ENCODE peak calls at places on chromosomes 6 and 20, in eight cellular contexts. One of them, this sample, is unnamed.

GRCh38 chr20:32917191-32917950 is 58.6 kb downstream of the EFCAB8 start:
- DNase-seq in GM12892: no peak
- DNase-seq in HCT116: no peak
- DNase-seq in suprapubic skin: peak
- DNase-seq in transverse colon: no peak
- DNase-seq in prostate gland: no peak
- DNase-seq in spleen: no peak
- DNase-seq in upper lobe of left lung: no peak
- DNase-seq in this sample: peak

GRCh38 chr20:20102859-20103258 is 50.5 kb downstream of the CFAP61 start:
- DNase-seq in GM12892: no peak
- DNase-seq in HCT116: no peak
- DNase-seq in suprapubic skin: no peak
- DNase-seq in transverse colon: no peak
- DNase-seq in prostate gland: no peak
- DNase-seq in spleen: no peak
- DNase-seq in upper lobe of left lung: no peak
- DNase-seq in this sample: no peak

GRCh38 chr6:24931752-24932691 is 3.7 kb downstream of the RIPOR2 start:
- DNase-seq in GM12892: no peak
- DNase-seq in HCT116: no peak
- DNase-seq in suprapubic skin: no peak
- DNase-seq in transverse colon: no peak
- DNase-seq in prostate gland: no peak
- DNase-seq in spleen: peak
- DNase-seq in upper lobe of left lung: no peak
- DNase-seq in this sample: no peak

GRCh38 chr6:13299909-13300308 is 28.4 kb downstream of the TBC1D7 start:
- DNase-seq in GM12892: no peak
- DNase-seq in HCT116: no peak
- DNase-seq in suprapubic skin: no peak
- DNase-seq in transverse colon: no peak
- DNase-seq in prostate gland: no peak
- DNase-seq in spleen: no peak
- DNase-seq in upper lobe of left lung: no peak
- DNase-seq in this sample: no peak

GRCh38 chr20:21125072-21125848 is 622 bp upstream of the KIZ start:
- DNase-seq in GM12892: no peak
- DNase-seq in HCT116: peak
- DNase-seq in suprapubic skin: peak
- DNase-seq in transverse colon: peak
- DNase-seq in prostate gland: peak
- DNase-seq in spleen: peak
- DNase-seq in upper lobe of left lung: peak
- DNase-seq in this sample: peak

GRCh38 chr20:44067650-44068081 is 119.3 kb downstream of the JPH2 start:
- DNase-seq in GM12892: no peak
- DNase-seq in HCT116: no peak
- DNase-seq in suprapubic skin: no peak
- DNase-seq in transverse colon: no peak
- DNase-seq in prostate gland: no peak
- DNase-seq in spleen: peak
- DNase-seq in upper lobe of left lung: no peak
- DNase-seq in this sample: peak

GRCh38 chr6:101399627-101399955 is 6.1 kb downstream of the GRIK2 start:
- DNase-seq in GM12892: no peak
- DNase-seq in HCT116: no peak
- DNase-seq in suprapubic skin: no peak
- DNase-seq in transverse colon: no peak
- DNase-seq in prostate gland: no peak
- DNase-seq in spleen: no peak
- DNase-seq in upper lobe of left lung: no peak
- DNase-seq in this sample: no peak

GRCh38 chr6:19925533-19925932 is 88.4 kb downstream of the ID4 start:
- DNase-seq in GM12892: no peak
- DNase-seq in HCT116: no peak
- DNase-seq in suprapubic skin: no peak
- DNase-seq in transverse colon: no peak
- DNase-seq in prostate gland: no peak
- DNase-seq in spleen: no peak
- DNase-seq in upper lobe of left lung: no peak
- DNase-seq in this sample: no peak

GRCh38 chr6:6678185-6678671 is 89.7 kb downstream of the LY86 start:
- DNase-seq in GM12892: no peak
- DNase-seq in HCT116: no peak
- DNase-seq in suprapubic skin: no peak
- DNase-seq in transverse colon: peak
- DNase-seq in prostate gland: no peak
- DNase-seq in spleen: no peak
- DNase-seq in upper lobe of left lung: no peak
- DNase-seq in this sample: no peak

GRCh38 chr6:137216106-137216505 is 3.1 kb downstream of the IFNGR1 start:
- DNase-seq in GM12892: no peak
- DNase-seq in HCT116: no peak
- DNase-seq in suprapubic skin: no peak
- DNase-seq in transverse colon: no peak
- DNase-seq in prostate gland: no peak
- DNase-seq in spleen: no peak
- DNase-seq in upper lobe of left lung: no peak
- DNase-seq in this sample: no peak

GRCh38 chr6:14200047-14200446 is 82.5 kb downstream of the CD83 start:
- DNase-seq in GM12892: no peak
- DNase-seq in HCT116: no peak
- DNase-seq in suprapubic skin: no peak
- DNase-seq in transverse colon: no peak
- DNase-seq in prostate gland: no peak
- DNase-seq in spleen: no peak
- DNase-seq in upper lobe of left lung: no peak
- DNase-seq in this sample: no peak

GRCh38 chr6:139313784-139314545 is 22.2 kb upstream of the TXLNB start:
- DNase-seq in GM12892: no peak
- DNase-seq in HCT116: no peak
- DNase-seq in suprapubic skin: no peak
- DNase-seq in transverse colon: no peak
- DNase-seq in prostate gland: no peak
- DNase-seq in spleen: no peak
- DNase-seq in upper lobe of left lung: no peak
- DNase-seq in this sample: no peak

GRCh38 chr6:1187293-1188131 is 124.4 kb upstream of the FOXQ1 start:
- DNase-seq in GM12892: no peak
- DNase-seq in HCT116: no peak
- DNase-seq in suprapubic skin: no peak
- DNase-seq in transverse colon: no peak
- DNase-seq in prostate gland: no peak
- DNase-seq in spleen: no peak
- DNase-seq in upper lobe of left lung: no peak
- DNase-seq in this sample: no peak

GRCh38 chr6:132412656-132413500 is 11.6 kb upstream of the MOXD1 start:
- DNase-seq in GM12892: no peak
- DNase-seq in HCT116: no peak
- DNase-seq in suprapubic skin: no peak
- DNase-seq in transverse colon: no peak
- DNase-seq in prostate gland: no peak
- DNase-seq in spleen: no peak
- DNase-seq in upper lobe of left lung: no peak
- DNase-seq in this sample: no peak

GRCh38 chr6:108781419-108782110 is 66.7 kb upstream of the ARMC2 start:
- DNase-seq in GM12892: no peak
- DNase-seq in HCT116: no peak
- DNase-seq in suprapubic skin: no peak
- DNase-seq in transverse colon: no peak
- DNase-seq in prostate gland: no peak
- DNase-seq in spleen: no peak
- DNase-seq in upper lobe of left lung: no peak
- DNase-seq in this sample: no peak

GRCh38 chr6:35044771-35045275 is 96.3 kb downstream of the TCP11 start:
- DNase-seq in GM12892: no peak
- DNase-seq in HCT116: no peak
- DNase-seq in suprapubic skin: peak
- DNase-seq in transverse colon: peak
- DNase-seq in prostate gland: peak
- DNase-seq in spleen: no peak
- DNase-seq in upper lobe of left lung: no peak
- DNase-seq in this sample: no peak

GRCh38 chr20:62030834-62031434 is 34.7 kb downstream of the TAF4 start:
- DNase-seq in GM12892: peak
- DNase-seq in HCT116: no peak
- DNase-seq in suprapubic skin: no peak
- DNase-seq in transverse colon: no peak
- DNase-seq in prostate gland: no peak
- DNase-seq in spleen: no peak
- DNase-seq in upper lobe of left lung: no peak
- DNase-seq in this sample: no peak

GRCh38 chr6:87700351-87700728 is 1.7 kb downstream of the AKIRIN2 start:
- DNase-seq in GM12892: no peak
- DNase-seq in HCT116: no peak
- DNase-seq in suprapubic skin: no peak
- DNase-seq in transverse colon: no peak
- DNase-seq in prostate gland: no peak
- DNase-seq in spleen: no peak
- DNase-seq in upper lobe of left lung: no peak
- DNase-seq in this sample: no peak

GRCh38 chr6:87699576-87699975 is 2.5 kb downstream of the AKIRIN2 start:
- DNase-seq in GM12892: no peak
- DNase-seq in HCT116: no peak
- DNase-seq in suprapubic skin: no peak
- DNase-seq in transverse colon: no peak
- DNase-seq in prostate gland: no peak
- DNase-seq in spleen: no peak
- DNase-seq in upper lobe of left lung: no peak
- DNase-seq in this sample: no peak

GRCh38 chr6:87702589-87702945 is 534 bp upstream of the AKIRIN2 start:
- DNase-seq in GM12892: no peak
- DNase-seq in HCT116: peak
- DNase-seq in suprapubic skin: no peak
- DNase-seq in transverse colon: no peak
- DNase-seq in prostate gland: no peak
- DNase-seq in spleen: no peak
- DNase-seq in upper lobe of left lung: no peak
- DNase-seq in this sample: no peak

GRCh38 chr6:87701676-87702588 is at the start of gene AKIRIN2:
- DNase-seq in GM12892: peak
- DNase-seq in HCT116: peak
- DNase-seq in suprapubic skin: peak
- DNase-seq in transverse colon: peak
- DNase-seq in prostate gland: peak
- DNase-seq in spleen: peak
- DNase-seq in upper lobe of left lung: peak
- DNase-seq in this sample: peak

DNA sequence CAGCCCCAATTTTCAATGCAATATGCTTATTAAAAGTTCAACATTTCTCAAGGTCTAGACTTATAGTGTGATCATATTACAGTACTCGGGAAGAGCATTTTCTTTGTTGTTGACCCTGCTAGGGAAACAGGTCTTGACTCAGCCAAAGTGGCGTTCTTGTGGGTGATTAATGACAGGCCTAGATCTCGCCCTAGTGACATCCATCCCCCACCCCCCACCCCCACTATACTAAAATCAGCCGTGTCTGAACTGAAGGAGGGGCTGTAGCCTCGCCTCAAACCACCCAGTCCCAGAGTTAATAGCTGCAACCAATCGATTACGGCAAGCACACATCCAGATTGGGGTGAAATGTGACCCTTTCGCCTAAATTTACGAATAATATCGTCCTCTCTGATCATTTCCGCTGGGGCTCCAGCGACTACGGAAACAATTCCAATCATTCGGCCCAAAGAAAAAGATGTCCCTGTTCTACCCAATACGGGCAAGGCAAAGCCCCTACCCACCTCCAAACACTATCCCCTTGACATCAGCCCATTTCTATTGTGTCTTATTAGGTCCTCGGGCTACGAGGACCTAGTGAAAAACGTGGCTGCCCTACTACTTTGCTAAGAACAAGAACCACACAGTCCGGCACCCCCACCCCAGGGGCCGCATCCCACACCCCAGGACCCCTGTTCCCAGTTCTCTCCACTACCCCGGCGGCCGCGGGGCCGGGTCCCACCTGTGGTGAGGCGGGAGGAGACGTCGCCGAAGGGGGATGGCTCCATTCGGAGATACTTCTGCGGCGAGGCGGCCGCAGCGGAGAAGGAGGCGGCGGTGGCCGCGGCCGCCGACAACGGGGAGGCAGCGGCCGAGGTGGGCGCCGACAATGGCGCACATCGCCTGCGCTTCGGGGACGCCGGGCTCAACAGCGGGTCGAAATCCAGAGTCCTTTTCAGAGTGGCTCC is 1.0 kb downstream of the AKIRIN2 start:
- DNase-seq in GM12892: no peak
- DNase-seq in HCT116: no peak
- DNase-seq in suprapubic skin: peak
- DNase-seq in transverse colon: peak
- DNase-seq in prostate gland: peak
- DNase-seq in spleen: peak
- DNase-seq in upper lobe of left lung: peak
- DNase-seq in this sample: no peak
- TF ChIP-seq POLR2AphosphoS5 in GM12892: peak
- TF ChIP-seq POLR2AphosphoS5 in HCT116: no peak
- TF ChIP-seq POLR2AphosphoS5 in suprapubic skin: no peak
- TF ChIP-seq POLR2AphosphoS5 in transverse colon: peak
- TF ChIP-seq POLR2AphosphoS5 in prostate gland: no peak
- TF ChIP-seq POLR2AphosphoS5 in spleen: peak
- TF ChIP-seq POLR2AphosphoS5 in upper lobe of left lung: peak
- TF ChIP-seq POLR2AphosphoS5 in this sample: no peak

GRCh38 chr6:134908906-134909516 is 40.9 kb downstream of the ALDH8A1 start:
- DNase-seq in GM12892: no peak
- DNase-seq in HCT116: peak
- DNase-seq in suprapubic skin: peak
- DNase-seq in transverse colon: peak
- DNase-seq in prostate gland: no peak
- DNase-seq in spleen: no peak
- DNase-seq in upper lobe of left lung: peak
- DNase-seq in this sample: peak
- TF ChIP-seq POLR2A in GM12892: no peak
- TF ChIP-seq POLR2A in HCT116: no peak
- TF ChIP-seq POLR2A in suprapubic skin: no peak
- TF ChIP-seq POLR2A in transverse colon: no peak
- TF ChIP-seq POLR2A in prostate gland: no peak
- TF ChIP-seq POLR2A in spleen: no peak
- TF ChIP-seq POLR2A in upper lobe of left lung: no peak
- TF ChIP-seq POLR2A in this sample: no peak

GRCh38 chr6:111536888-111537287 is 53.9 kb upstream of the REV3L start:
- DNase-seq in GM12892: peak
- DNase-seq in HCT116: no peak
- DNase-seq in suprapubic skin: no peak
- DNase-seq in transverse colon: no peak
- DNase-seq in prostate gland: no peak
- DNase-seq in spleen: no peak
- DNase-seq in upper lobe of left lung: peak
- DNase-seq in this sample: no peak
- TF ChIP-seq POLR2AphosphoS5 in GM12892: no peak
- TF ChIP-seq POLR2AphosphoS5 in HCT116: no peak
- TF ChIP-seq POLR2AphosphoS5 in suprapubic skin: no peak
- TF ChIP-seq POLR2AphosphoS5 in transverse colon: no peak
- TF ChIP-seq POLR2AphosphoS5 in prostate gland: no peak
- TF ChIP-seq POLR2AphosphoS5 in spleen: peak
- TF ChIP-seq POLR2AphosphoS5 in upper lobe of left lung: no peak
- TF ChIP-seq POLR2AphosphoS5 in this sample: no peak

DNA sequence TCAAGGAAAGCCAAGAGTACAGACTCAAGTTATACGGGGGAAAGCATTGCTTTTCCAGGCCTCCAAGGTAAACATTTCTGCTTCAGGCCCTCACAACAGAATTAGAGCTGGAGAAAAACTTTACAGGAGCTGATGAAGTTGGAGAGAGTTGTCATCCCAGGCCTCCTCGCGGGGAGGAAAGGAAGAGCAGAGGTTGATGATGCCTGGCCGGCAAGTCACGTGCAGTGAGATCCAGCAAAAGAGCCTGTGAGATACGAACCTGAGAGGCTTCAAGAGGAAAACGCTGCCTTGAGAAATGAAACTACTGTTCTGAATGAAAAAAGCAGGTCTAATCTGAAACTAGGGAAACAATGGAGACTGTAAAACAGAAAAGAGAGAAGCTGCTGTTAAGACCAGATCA is 122.9 kb downstream of the FAM120B start:
- DNase-seq in GM12892: no peak
- DNase-seq in HCT116: no peak
- DNase-seq in suprapubic skin: no peak
- DNase-seq in transverse colon: no peak
- DNase-seq in prostate gland: no peak
- DNase-seq in spleen: no peak
- DNase-seq in upper lobe of left lung: no peak
- DNase-seq in this sample: no peak
- TF ChIP-seq POLR2A in GM12892: no peak
- TF ChIP-seq POLR2A in HCT116: no peak
- TF ChIP-seq POLR2A in suprapubic skin: no peak
- TF ChIP-seq POLR2A in transverse colon: no peak
- TF ChIP-seq POLR2A in prostate gland: no peak
- TF ChIP-seq POLR2A in spleen: no peak
- TF ChIP-seq POLR2A in upper lobe of left lung: no peak
- TF ChIP-seq POLR2A in this sample: no peak

This sample was measured in stomach.